ENCODE peak calls at places on chromosome 20, in nine cellular contexts. One of them, this sample, is unnamed.

GRCh38 chr20:50959543-50960126 is 1.0 kb downstream of the MOCS3 start:
- DNase-seq in HCEC 1CT: no peak
- DNase-seq in GM23338: no peak
- DNase-seq in activated T-helper 2 cell treated with anti-CD3 and anti-CD28 coated beads, Interferon-gamma antibody, Interleukin-2, Interleukin-4, amounts not matched to agents 10 μg/mL and 5 μg/mL and 100 μg/mL, durations not matched to agents 14 hours and 24 hours and 36 hours: no peak
- DNase-seq in activated CD4-positive, CD25-positive, alpha-beta regulatory T cell: no peak
- DNase-seq in stimulated activated CD4-positive, alpha-beta T cell treated with anti-CD3 and anti-CD28 coated beads, Interleukin-12 subunit alpha, Interleukin-12 subunit beta, amount 100 ng/mL, for 48 hours: no peak
- DNase-seq in anterior cingulate cortex: no peak
- DNase-seq in T-cell: no peak
- DNase-seq in right atrium auricular region: no peak
- DNase-seq in this sample: no peak

GRCh38 chr20:24093666-24094065 is 105.1 kb upstream of the GGTLC1 start:
- DNase-seq in stimulated activated CD4-positive, alpha-beta T cell treated with anti-CD3 and anti-CD28 coated beads, Interleukin-12 subunit alpha, Interleukin-12 subunit beta, amount 100 ng/mL, for 48 hours: no peak
- DNase-seq in right atrium auricular region: no peak
- DNase-seq in anterior cingulate cortex: no peak
- DNase-seq in HCEC 1CT: no peak
- DNase-seq in T-cell: no peak
- DNase-seq in activated CD4-positive, CD25-positive, alpha-beta regulatory T cell: no peak
- DNase-seq in GM23338: no peak
- DNase-seq in activated T-helper 2 cell treated with anti-CD3 and anti-CD28 coated beads, Interferon-gamma antibody, Interleukin-2, Interleukin-4, amounts not matched to agents 10 μg/mL and 5 μg/mL and 100 μg/mL, durations not matched to agents 14 hours and 24 hours and 36 hours: no peak
- DNase-seq in this sample: no peak

GRCh38 chr20:58575776-58576589 is 60.8 kb upstream of the APCDD1L start:
- DNase-seq in right atrium auricular region: no peak
- DNase-seq in activated CD4-positive, CD25-positive, alpha-beta regulatory T cell: no peak
- DNase-seq in activated T-helper 2 cell treated with anti-CD3 and anti-CD28 coated beads, Interferon-gamma antibody, Interleukin-2, Interleukin-4, amounts not matched to agents 10 μg/mL and 5 μg/mL and 100 μg/mL, durations not matched to agents 14 hours and 24 hours and 36 hours: no peak
- DNase-seq in HCEC 1CT: no peak
- DNase-seq in anterior cingulate cortex: no peak
- DNase-seq in stimulated activated CD4-positive, alpha-beta T cell treated with anti-CD3 and anti-CD28 coated beads, Interleukin-12 subunit alpha, Interleukin-12 subunit beta, amount 100 ng/mL, for 48 hours: no peak
- DNase-seq in GM23338: no peak
- DNase-seq in T-cell: no peak
- DNase-seq in this sample: no peak

GRCh38 chr20:46040902-46041535 is 12.0 kb downstream of the SLC12A5 start:
- DNase-seq in GM23338: peak
- DNase-seq in right atrium auricular region: no peak
- DNase-seq in anterior cingulate cortex: no peak
- DNase-seq in T-cell: peak
- DNase-seq in activated T-helper 2 cell treated with anti-CD3 and anti-CD28 coated beads, Interferon-gamma antibody, Interleukin-2, Interleukin-4, amounts not matched to agents 10 μg/mL and 5 μg/mL and 100 μg/mL, durations not matched to agents 14 hours and 24 hours and 36 hours: peak
- DNase-seq in activated CD4-positive, CD25-positive, alpha-beta regulatory T cell: peak
- DNase-seq in stimulated activated CD4-positive, alpha-beta T cell treated with anti-CD3 and anti-CD28 coated beads, Interleukin-12 subunit alpha, Interleukin-12 subunit beta, amount 100 ng/mL, for 48 hours: no peak
- DNase-seq in HCEC 1CT: no peak
- DNase-seq in this sample: no peak

GRCh38 chr20:14622796-14623195 is 285.4 kb upstream of the FLRT3 start:
- DNase-seq in HCEC 1CT: no peak
- DNase-seq in T-cell: no peak
- DNase-seq in activated T-helper 2 cell treated with anti-CD3 and anti-CD28 coated beads, Interferon-gamma antibody, Interleukin-2, Interleukin-4, amounts not matched to agents 10 μg/mL and 5 μg/mL and 100 μg/mL, durations not matched to agents 14 hours and 24 hours and 36 hours: no peak
- DNase-seq in stimulated activated CD4-positive, alpha-beta T cell treated with anti-CD3 and anti-CD28 coated beads, Interleukin-12 subunit alpha, Interleukin-12 subunit beta, amount 100 ng/mL, for 48 hours: no peak
- DNase-seq in activated CD4-positive, CD25-positive, alpha-beta regulatory T cell: no peak
- DNase-seq in right atrium auricular region: no peak
- DNase-seq in GM23338: peak
- DNase-seq in anterior cingulate cortex: no peak
- DNase-seq in this sample: no peak

GRCh38 chr20:39269031-39269461 is 306.9 kb downstream of the DHX35 start:
- DNase-seq in GM23338: peak
- DNase-seq in right atrium auricular region: peak
- DNase-seq in activated T-helper 2 cell treated with anti-CD3 and anti-CD28 coated beads, Interferon-gamma antibody, Interleukin-2, Interleukin-4, amounts not matched to agents 10 μg/mL and 5 μg/mL and 100 μg/mL, durations not matched to agents 14 hours and 24 hours and 36 hours: peak
- DNase-seq in activated CD4-positive, CD25-positive, alpha-beta regulatory T cell: no peak
- DNase-seq in T-cell: peak
- DNase-seq in anterior cingulate cortex: no peak
- DNase-seq in stimulated activated CD4-positive, alpha-beta T cell treated with anti-CD3 and anti-CD28 coated beads, Interleukin-12 subunit alpha, Interleukin-12 subunit beta, amount 100 ng/mL, for 48 hours: peak
- DNase-seq in HCEC 1CT: peak
- DNase-seq in this sample: no peak

GRCh38 chr20:23245553-23246128 is 105.0 kb upstream of the NXT1 start:
- DNase-seq in T-cell: no peak
- DNase-seq in GM23338: peak
- DNase-seq in activated CD4-positive, CD25-positive, alpha-beta regulatory T cell: no peak
- DNase-seq in anterior cingulate cortex: no peak
- DNase-seq in activated T-helper 2 cell treated with anti-CD3 and anti-CD28 coated beads, Interferon-gamma antibody, Interleukin-2, Interleukin-4, amounts not matched to agents 10 μg/mL and 5 μg/mL and 100 μg/mL, durations not matched to agents 14 hours and 24 hours and 36 hours: no peak
- DNase-seq in stimulated activated CD4-positive, alpha-beta T cell treated with anti-CD3 and anti-CD28 coated beads, Interleukin-12 subunit alpha, Interleukin-12 subunit beta, amount 100 ng/mL, for 48 hours: no peak
- DNase-seq in right atrium auricular region: peak
- DNase-seq in HCEC 1CT: peak
- DNase-seq in this sample: no peak

GRCh38 chr20:64245746-64246595 is 9.6 kb upstream of the PCMTD2 start:
- DNase-seq in GM23338: no peak
- DNase-seq in activated T-helper 2 cell treated with anti-CD3 and anti-CD28 coated beads, Interferon-gamma antibody, Interleukin-2, Interleukin-4, amounts not matched to agents 10 μg/mL and 5 μg/mL and 100 μg/mL, durations not matched to agents 14 hours and 24 hours and 36 hours: no peak
- DNase-seq in HCEC 1CT: no peak
- DNase-seq in stimulated activated CD4-positive, alpha-beta T cell treated with anti-CD3 and anti-CD28 coated beads, Interleukin-12 subunit alpha, Interleukin-12 subunit beta, amount 100 ng/mL, for 48 hours: no peak
- DNase-seq in anterior cingulate cortex: no peak
- DNase-seq in activated CD4-positive, CD25-positive, alpha-beta regulatory T cell: no peak
- DNase-seq in T-cell: no peak
- DNase-seq in right atrium auricular region: no peak
- DNase-seq in this sample: no peak

GRCh38 chr20:23106271-23106851 is 20.2 kb upstream of the CD93 start:
- DNase-seq in activated CD4-positive, CD25-positive, alpha-beta regulatory T cell: no peak
- DNase-seq in GM23338: peak
- DNase-seq in stimulated activated CD4-positive, alpha-beta T cell treated with anti-CD3 and anti-CD28 coated beads, Interleukin-12 subunit alpha, Interleukin-12 subunit beta, amount 100 ng/mL, for 48 hours: no peak
- DNase-seq in activated T-helper 2 cell treated with anti-CD3 and anti-CD28 coated beads, Interferon-gamma antibody, Interleukin-2, Interleukin-4, amounts not matched to agents 10 μg/mL and 5 μg/mL and 100 μg/mL, durations not matched to agents 14 hours and 24 hours and 36 hours: no peak
- DNase-seq in T-cell: no peak
- DNase-seq in right atrium auricular region: no peak
- DNase-seq in anterior cingulate cortex: no peak
- DNase-seq in HCEC 1CT: peak
- DNase-seq in this sample: no peak

GRCh38 chr20:24469116-24470030 is at the start of gene SYNDIG1:
- DNase-seq in activated CD4-positive, CD25-positive, alpha-beta regulatory T cell: no peak
- DNase-seq in stimulated activated CD4-positive, alpha-beta T cell treated with anti-CD3 and anti-CD28 coated beads, Interleukin-12 subunit alpha, Interleukin-12 subunit beta, amount 100 ng/mL, for 48 hours: no peak
- DNase-seq in anterior cingulate cortex: no peak
- DNase-seq in T-cell: no peak
- DNase-seq in right atrium auricular region: no peak
- DNase-seq in activated T-helper 2 cell treated with anti-CD3 and anti-CD28 coated beads, Interferon-gamma antibody, Interleukin-2, Interleukin-4, amounts not matched to agents 10 μg/mL and 5 μg/mL and 100 μg/mL, durations not matched to agents 14 hours and 24 hours and 36 hours: no peak
- DNase-seq in HCEC 1CT: no peak
- DNase-seq in GM23338: peak
- DNase-seq in this sample: no peak

GRCh38 chr20:62666736-62667529 is 24.6 kb downstream of the SLCO4A1 start:
- DNase-seq in HCEC 1CT: no peak
- DNase-seq in activated T-helper 2 cell treated with anti-CD3 and anti-CD28 coated beads, Interferon-gamma antibody, Interleukin-2, Interleukin-4, amounts not matched to agents 10 μg/mL and 5 μg/mL and 100 μg/mL, durations not matched to agents 14 hours and 24 hours and 36 hours: no peak
- DNase-seq in activated CD4-positive, CD25-positive, alpha-beta regulatory T cell: no peak
- DNase-seq in T-cell: no peak
- DNase-seq in GM23338: no peak
- DNase-seq in stimulated activated CD4-positive, alpha-beta T cell treated with anti-CD3 and anti-CD28 coated beads, Interleukin-12 subunit alpha, Interleukin-12 subunit beta, amount 100 ng/mL, for 48 hours: no peak
- DNase-seq in right atrium auricular region: peak
- DNase-seq in anterior cingulate cortex: no peak
- DNase-seq in this sample: no peak

GRCh38 chr20:34364013-34364382 is 925 bp downstream of the ITCH start:
- DNase-seq in right atrium auricular region: no peak
- DNase-seq in T-cell: no peak
- DNase-seq in activated T-helper 2 cell treated with anti-CD3 and anti-CD28 coated beads, Interferon-gamma antibody, Interleukin-2, Interleukin-4, amounts not matched to agents 10 μg/mL and 5 μg/mL and 100 μg/mL, durations not matched to agents 14 hours and 24 hours and 36 hours: no peak
- DNase-seq in stimulated activated CD4-positive, alpha-beta T cell treated with anti-CD3 and anti-CD28 coated beads, Interleukin-12 subunit alpha, Interleukin-12 subunit beta, amount 100 ng/mL, for 48 hours: no peak
- DNase-seq in HCEC 1CT: peak
- DNase-seq in GM23338: no peak
- DNase-seq in activated CD4-positive, CD25-positive, alpha-beta regulatory T cell: no peak
- DNase-seq in anterior cingulate cortex: no peak
- DNase-seq in this sample: no peak

GRCh38 chr20:289693-290080 is 863 bp downstream of the C20orf96 start:
- DNase-seq in GM23338: no peak
- DNase-seq in T-cell: no peak
- DNase-seq in activated CD4-positive, CD25-positive, alpha-beta regulatory T cell: no peak
- DNase-seq in HCEC 1CT: no peak
- DNase-seq in activated T-helper 2 cell treated with anti-CD3 and anti-CD28 coated beads, Interferon-gamma antibody, Interleukin-2, Interleukin-4, amounts not matched to agents 10 μg/mL and 5 μg/mL and 100 μg/mL, durations not matched to agents 14 hours and 24 hours and 36 hours: no peak
- DNase-seq in right atrium auricular region: no peak
- DNase-seq in stimulated activated CD4-positive, alpha-beta T cell treated with anti-CD3 and anti-CD28 coated beads, Interleukin-12 subunit alpha, Interleukin-12 subunit beta, amount 100 ng/mL, for 48 hours: no peak
- DNase-seq in anterior cingulate cortex: no peak
- DNase-seq in this sample: no peak

GRCh38 chr20:14883324-14883723 is 545.9 kb upstream of the FLRT3 start:
- DNase-seq in right atrium auricular region: no peak
- DNase-seq in T-cell: no peak
- DNase-seq in activated T-helper 2 cell treated with anti-CD3 and anti-CD28 coated beads, Interferon-gamma antibody, Interleukin-2, Interleukin-4, amounts not matched to agents 10 μg/mL and 5 μg/mL and 100 μg/mL, durations not matched to agents 14 hours and 24 hours and 36 hours: no peak
- DNase-seq in GM23338: no peak
- DNase-seq in anterior cingulate cortex: no peak
- DNase-seq in stimulated activated CD4-positive, alpha-beta T cell treated with anti-CD3 and anti-CD28 coated beads, Interleukin-12 subunit alpha, Interleukin-12 subunit beta, amount 100 ng/mL, for 48 hours: no peak
- DNase-seq in HCEC 1CT: no peak
- DNase-seq in activated CD4-positive, CD25-positive, alpha-beta regulatory T cell: no peak
- DNase-seq in this sample: no peak

GRCh38 chr20:17796096-17796563 is 96.4 kb downstream of the BANF2 start:
- DNase-seq in stimulated activated CD4-positive, alpha-beta T cell treated with anti-CD3 and anti-CD28 coated beads, Interleukin-12 subunit alpha, Interleukin-12 subunit beta, amount 100 ng/mL, for 48 hours: no peak
- DNase-seq in right atrium auricular region: peak
- DNase-seq in HCEC 1CT: peak
- DNase-seq in GM23338: no peak
- DNase-seq in activated CD4-positive, CD25-positive, alpha-beta regulatory T cell: no peak
- DNase-seq in activated T-helper 2 cell treated with anti-CD3 and anti-CD28 coated beads, Interferon-gamma antibody, Interleukin-2, Interleukin-4, amounts not matched to agents 10 μg/mL and 5 μg/mL and 100 μg/mL, durations not matched to agents 14 hours and 24 hours and 36 hours: no peak
- DNase-seq in anterior cingulate cortex: no peak
- DNase-seq in T-cell: no peak
- DNase-seq in this sample: peak

GRCh38 chr20:44388466-44389023 is 33.0 kb downstream of the HNF4A start:
- DNase-seq in GM23338: peak
- DNase-seq in stimulated activated CD4-positive, alpha-beta T cell treated with anti-CD3 and anti-CD28 coated beads, Interleukin-12 subunit alpha, Interleukin-12 subunit beta, amount 100 ng/mL, for 48 hours: peak
- DNase-seq in right atrium auricular region: peak
- DNase-seq in activated CD4-positive, CD25-positive, alpha-beta regulatory T cell: peak
- DNase-seq in T-cell: peak
- DNase-seq in HCEC 1CT: peak
- DNase-seq in activated T-helper 2 cell treated with anti-CD3 and anti-CD28 coated beads, Interferon-gamma antibody, Interleukin-2, Interleukin-4, amounts not matched to agents 10 μg/mL and 5 μg/mL and 100 μg/mL, durations not matched to agents 14 hours and 24 hours and 36 hours: peak
- DNase-seq in anterior cingulate cortex: no peak
- DNase-seq in this sample: no peak

GRCh38 chr20:58025233-58025632 is 203.2 kb downstream of the ANKRD60 start:
- DNase-seq in activated T-helper 2 cell treated with anti-CD3 and anti-CD28 coated beads, Interferon-gamma antibody, Interleukin-2, Interleukin-4, amounts not matched to agents 10 μg/mL and 5 μg/mL and 100 μg/mL, durations not matched to agents 14 hours and 24 hours and 36 hours: no peak
- DNase-seq in HCEC 1CT: no peak
- DNase-seq in activated CD4-positive, CD25-positive, alpha-beta regulatory T cell: no peak
- DNase-seq in right atrium auricular region: no peak
- DNase-seq in T-cell: no peak
- DNase-seq in anterior cingulate cortex: no peak
- DNase-seq in GM23338: no peak
- DNase-seq in stimulated activated CD4-positive, alpha-beta T cell treated with anti-CD3 and anti-CD28 coated beads, Interleukin-12 subunit alpha, Interleukin-12 subunit beta, amount 100 ng/mL, for 48 hours: no peak
- DNase-seq in this sample: no peak

GRCh38 chr20:15005300-15005986 is 668.0 kb upstream of the FLRT3 start:
- DNase-seq in anterior cingulate cortex: no peak
- DNase-seq in HCEC 1CT: no peak
- DNase-seq in T-cell: no peak
- DNase-seq in activated T-helper 2 cell treated with anti-CD3 and anti-CD28 coated beads, Interferon-gamma antibody, Interleukin-2, Interleukin-4, amounts not matched to agents 10 μg/mL and 5 μg/mL and 100 μg/mL, durations not matched to agents 14 hours and 24 hours and 36 hours: no peak
- DNase-seq in right atrium auricular region: no peak
- DNase-seq in activated CD4-positive, CD25-positive, alpha-beta regulatory T cell: no peak
- DNase-seq in stimulated activated CD4-positive, alpha-beta T cell treated with anti-CD3 and anti-CD28 coated beads, Interleukin-12 subunit alpha, Interleukin-12 subunit beta, amount 100 ng/mL, for 48 hours: no peak
- DNase-seq in GM23338: no peak
- DNase-seq in this sample: no peak

GRCh38 chr20:50721881-50722281 is 9.5 kb upstream of the PARD6B start:
- DNase-seq in activated CD4-positive, CD25-positive, alpha-beta regulatory T cell: no peak
- DNase-seq in T-cell: no peak
- DNase-seq in right atrium auricular region: peak
- DNase-seq in HCEC 1CT: no peak
- DNase-seq in GM23338: no peak
- DNase-seq in stimulated activated CD4-positive, alpha-beta T cell treated with anti-CD3 and anti-CD28 coated beads, Interleukin-12 subunit alpha, Interleukin-12 subunit beta, amount 100 ng/mL, for 48 hours: no peak
- DNase-seq in anterior cingulate cortex: no peak
- DNase-seq in activated T-helper 2 cell treated with anti-CD3 and anti-CD28 coated beads, Interferon-gamma antibody, Interleukin-2, Interleukin-4, amounts not matched to agents 10 μg/mL and 5 μg/mL and 100 μg/mL, durations not matched to agents 14 hours and 24 hours and 36 hours: no peak
- DNase-seq in this sample: peak

GRCh38 chr20:21272279-21272678 is 30.9 kb upstream of the XRN2 start:
- DNase-seq in activated CD4-positive, CD25-positive, alpha-beta regulatory T cell: no peak
- DNase-seq in right atrium auricular region: no peak
- DNase-seq in HCEC 1CT: peak
- DNase-seq in anterior cingulate cortex: no peak
- DNase-seq in T-cell: no peak
- DNase-seq in stimulated activated CD4-positive, alpha-beta T cell treated with anti-CD3 and anti-CD28 coated beads, Interleukin-12 subunit alpha, Interleukin-12 subunit beta, amount 100 ng/mL, for 48 hours: no peak
- DNase-seq in GM23338: no peak
- DNase-seq in activated T-helper 2 cell treated with anti-CD3 and anti-CD28 coated beads, Interferon-gamma antibody, Interleukin-2, Interleukin-4, amounts not matched to agents 10 μg/mL and 5 μg/mL and 100 μg/mL, durations not matched to agents 14 hours and 24 hours and 36 hours: no peak
- DNase-seq in this sample: no peak

GRCh38 chr20:24309596-24309995 is 159.8 kb upstream of the SYNDIG1 start:
- DNase-seq in stimulated activated CD4-positive, alpha-beta T cell treated with anti-CD3 and anti-CD28 coated beads, Interleukin-12 subunit alpha, Interleukin-12 subunit beta, amount 100 ng/mL, for 48 hours: no peak
- DNase-seq in right atrium auricular region: no peak
- DNase-seq in anterior cingulate cortex: no peak
- DNase-seq in activated T-helper 2 cell treated with anti-CD3 and anti-CD28 coated beads, Interferon-gamma antibody, Interleukin-2, Interleukin-4, amounts not matched to agents 10 μg/mL and 5 μg/mL and 100 μg/mL, durations not matched to agents 14 hours and 24 hours and 36 hours: no peak
- DNase-seq in T-cell: no peak
- DNase-seq in GM23338: no peak
- DNase-seq in HCEC 1CT: no peak
- DNase-seq in activated CD4-positive, CD25-positive, alpha-beta regulatory T cell: no peak
- DNase-seq in this sample: no peak

GRCh38 chr20:41142914-41143313 is 5.6 kb downstream of the PLCG1 start:
- DNase-seq in activated T-helper 2 cell treated with anti-CD3 and anti-CD28 coated beads, Interferon-gamma antibody, Interleukin-2, Interleukin-4, amounts not matched to agents 10 μg/mL and 5 μg/mL and 100 μg/mL, durations not matched to agents 14 hours and 24 hours and 36 hours: peak
- DNase-seq in GM23338: no peak
- DNase-seq in right atrium auricular region: no peak
- DNase-seq in anterior cingulate cortex: no peak
- DNase-seq in HCEC 1CT: no peak
- DNase-seq in activated CD4-positive, CD25-positive, alpha-beta regulatory T cell: no peak
- DNase-seq in T-cell: peak
- DNase-seq in stimulated activated CD4-positive, alpha-beta T cell treated with anti-CD3 and anti-CD28 coated beads, Interleukin-12 subunit alpha, Interleukin-12 subunit beta, amount 100 ng/mL, for 48 hours: no peak
- DNase-seq in this sample: no peak

GRCh38 chr20:14773486-14773885 is 436.1 kb upstream of the FLRT3 start:
- DNase-seq in activated CD4-positive, CD25-positive, alpha-beta regulatory T cell: no peak
- DNase-seq in anterior cingulate cortex: no peak
- DNase-seq in T-cell: no peak
- DNase-seq in right atrium auricular region: no peak
- DNase-seq in GM23338: no peak
- DNase-seq in HCEC 1CT: no peak
- DNase-seq in stimulated activated CD4-positive, alpha-beta T cell treated with anti-CD3 and anti-CD28 coated beads, Interleukin-12 subunit alpha, Interleukin-12 subunit beta, amount 100 ng/mL, for 48 hours: no peak
- DNase-seq in activated T-helper 2 cell treated with anti-CD3 and anti-CD28 coated beads, Interferon-gamma antibody, Interleukin-2, Interleukin-4, amounts not matched to agents 10 μg/mL and 5 μg/mL and 100 μg/mL, durations not matched to agents 14 hours and 24 hours and 36 hours: no peak
- DNase-seq in this sample: no peak

GRCh38 chr20:37881601-37882343 is 21.2 kb upstream of the VSTM2L start:
- DNase-seq in anterior cingulate cortex: no peak
- DNase-seq in right atrium auricular region: no peak
- DNase-seq in activated T-helper 2 cell treated with anti-CD3 and anti-CD28 coated beads, Interferon-gamma antibody, Interleukin-2, Interleukin-4, amounts not matched to agents 10 μg/mL and 5 μg/mL and 100 μg/mL, durations not matched to agents 14 hours and 24 hours and 36 hours: no peak
- DNase-seq in stimulated activated CD4-positive, alpha-beta T cell treated with anti-CD3 and anti-CD28 coated beads, Interleukin-12 subunit alpha, Interleukin-12 subunit beta, amount 100 ng/mL, for 48 hours: no peak
- DNase-seq in GM23338: no peak
- DNase-seq in activated CD4-positive, CD25-positive, alpha-beta regulatory T cell: no peak
- DNase-seq in T-cell: no peak
- DNase-seq in HCEC 1CT: no peak
- DNase-seq in this sample: no peak

This sample was measured in thoracic aorta.